ENCODE peak calls at places on chromosomes 4 and X, in seven cellular contexts. H is K562, Z is GM12878, J is GM12891, Y is SK-N-SH, S is H1, R is HepG2. M is an unnamed sample.

GRCh38 chrX:40104649-40105015 is 6.9 kb upstream of the BCOR start:
- DNase-seq in H (no peak), Z (no peak), J (no peak), Y (peak), S (no peak), R (no peak), M (peak)

GRCh38 chr4:107719211-107719926 is 665 bp downstream of the PAPSS1 start:
- DNase-seq in H (peak), Z (no peak), J (no peak), Y (no peak), S (no peak), R (peak), M (no peak)

GRCh38 chrX:153299855-153300254 is 21.7 kb downstream of the PNMA6F start:
- DNase-seq in H (no peak), Z (no peak), J (no peak), Y (no peak), S (no peak), R (no peak), M (no peak)

GRCh38 chr4:94453534-94453963 is 1.8 kb downstream of the PDLIM5 start:
- DNase-seq in H (no peak), Z (no peak), J (no peak), Y (no peak), S (no peak), R (peak), M (no peak)

GRCh38 chrX:108347800-108348199 is 90.4 kb downstream of the COL4A6 start:
- DNase-seq in H (no peak), Z (no peak), J (no peak), Y (no peak), S (peak), R (no peak), M (no peak)

GRCh38 chr4:34200535-34200934 is 2043.8 kb downstream of the ARAP2 start:
- DNase-seq in H (no peak), Z (no peak), J (no peak), Y (no peak), S (no peak), R (peak), M (no peak)

GRCh38 chrX:9670136-9670905 is 95.3 kb downstream of the GPR143 start:
- DNase-seq in H (peak), Z (no peak), J (no peak), Y (no peak), S (no peak), R (no peak), M (no peak)

GRCh38 chrX:56757327-56757726 is 28.3 kb downstream of the NBDY start:
- DNase-seq in H (no peak), Z (no peak), J (no peak), Y (no peak), S (no peak), R (no peak), M (no peak)

GRCh38 chr4:24912252-24913098 is at the start of gene CCDC149:
- DNase-seq in H (peak), Z (no peak), J (peak), Y (peak), S (peak), R (peak), M (no peak)

GRCh38 chr4:72319596-72319995 is 249.4 kb downstream of the ADAMTS3 start:
- DNase-seq in H (no peak), Z (no peak), J (no peak), Y (no peak), S (no peak), R (no peak), M (no peak)

GRCh38 chrX:129695937-129696336 is 41.2 kb upstream of the APLN start:
- DNase-seq in H (no peak), Z (no peak), J (no peak), Y (no peak), S (no peak), R (no peak), M (no peak)

GRCh38 chr4:26120098-26120795 is 200.6 kb upstream of the RBPJ start:
- DNase-seq in H (no peak), Z (no peak), J (no peak), Y (no peak), S (no peak), R (peak), M (no peak)

GRCh38 chrX:7586126-7586525 is 256.8 kb upstream of the VCX start:
- DNase-seq in H (no peak), Z (no peak), J (no peak), Y (peak), S (no peak), R (peak), M (no peak)

GRCh38 chr4:13329340-13329850 is 154.7 kb downstream of the RAB28 start:
- DNase-seq in H (no peak), Z (no peak), J (no peak), Y (no peak), S (no peak), R (no peak), M (no peak)

GRCh38 chrX:132118361-132118760 is 9.5 kb downstream of the FRMD7 start:
- DNase-seq in H (peak), Z (no peak), J (no peak), Y (no peak), S (no peak), R (no peak), M (no peak)

GRCh38 chrX:15664487-15665444 is at the start of gene CLTRN:
- DNase-seq in H (no peak), Z (no peak), J (no peak), Y (no peak), S (no peak), R (no peak), M (no peak)

GRCh38 chr4:48904101-48904500 is 2.5 kb downstream of the OCIAD2 start:
- DNase-seq in H (no peak), Z (no peak), J (no peak), Y (no peak), S (no peak), R (no peak), M (no peak)
- TF ChIP-seq TAF1 in H (no peak), Z (no peak), J (no peak), Y (no peak), S (no peak), R (no peak), M (no peak)

GRCh38 chr4:6916069-6916586 is 6.5 kb downstream of the TBC1D14 start:
- DNase-seq in H (no peak), Z (no peak), J (no peak), Y (no peak), S (no peak), R (no peak), M (no peak)
- TF ChIP-seq POLR2AphosphoS5 in H (no peak), Z (no peak), J (no peak), Y (no peak), S (no peak), R (no peak), M (no peak)

GRCh38 chr4:76930721-76931481 is 18.7 kb upstream of the SEPTIN11 start:
- DNase-seq in H (no peak), Z (no peak), J (no peak), Y (no peak), S (no peak), R (no peak), M (no peak)
- TF ChIP-seq TAF1 in H (no peak), Z (no peak), J (no peak), Y (no peak), S (no peak), R (no peak), M (no peak)

DNA sequence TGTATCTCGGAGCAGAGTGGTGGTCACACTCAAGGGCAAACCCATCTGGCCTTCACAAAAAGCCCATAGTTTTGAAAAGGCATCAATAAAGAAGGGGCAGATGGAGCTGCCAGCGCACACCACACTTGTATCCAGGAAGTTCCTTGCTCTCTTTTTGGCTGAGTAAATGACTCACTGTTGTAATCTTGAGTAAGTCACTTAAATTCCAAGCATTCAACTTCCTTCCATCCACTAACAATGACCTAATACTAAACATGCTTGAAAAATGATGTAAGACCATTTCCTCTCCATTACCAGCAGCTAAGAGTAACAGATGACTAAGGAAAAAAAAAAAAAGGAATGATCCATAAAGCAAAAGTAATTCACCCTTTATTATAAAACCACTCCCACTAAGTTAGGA is 32.4 kb upstream of the MYOZ2 start:
- DNase-seq in H (no peak), Z (no peak), J (no peak), Y (no peak), S (no peak), R (peak), M (no peak)
- TF ChIP-seq POLR2AphosphoS5 in H (no peak), Z (no peak), J (no peak), Y (peak), S (no peak), R (no peak), M (no peak)

GRCh38 chrX:133657455-133657854 is 242.2 kb upstream of the GPC4 start:
- DNase-seq in H (no peak), Z (no peak), J (no peak), Y (no peak), S (no peak), R (no peak), M (no peak)
- TF ChIP-seq TAF1 in H (no peak), Z (no peak), J (no peak), Y (no peak), S (no peak), R (no peak), M (no peak)

DNA sequence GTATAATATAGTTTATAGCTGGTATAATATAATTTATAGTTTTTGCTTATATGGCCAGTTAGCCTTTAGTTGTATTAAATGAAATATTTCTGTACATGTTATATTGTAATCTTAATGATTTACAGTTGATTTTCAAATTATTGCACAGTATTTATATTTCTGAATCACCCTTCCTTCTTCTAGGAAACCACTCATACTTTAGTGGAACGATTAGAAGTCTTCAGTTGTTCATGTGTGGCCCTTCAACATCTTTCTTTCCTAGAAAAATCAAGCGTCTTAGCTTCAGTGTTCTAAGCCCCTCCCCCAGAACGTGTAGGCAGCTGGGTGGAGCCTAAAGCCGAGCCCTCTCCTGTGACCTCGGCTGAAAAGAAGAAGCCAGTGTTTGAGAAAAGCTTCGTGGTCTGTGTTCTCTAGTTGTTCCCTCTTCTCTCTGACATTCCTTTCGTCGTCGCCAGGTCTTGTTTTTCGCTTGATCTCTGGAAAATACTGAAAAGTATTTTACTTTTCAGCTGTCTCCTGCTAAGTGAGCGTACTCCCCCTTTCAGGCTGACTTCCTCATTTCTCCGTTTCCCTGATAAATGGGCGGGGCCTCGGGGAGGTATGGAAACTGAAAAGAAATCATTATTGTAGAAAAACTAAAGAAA is at the start of gene C4orf33:
- DNase-seq in H (peak), Z (peak), J (peak), Y (peak), S (no peak), R (peak), M (peak)
- TF ChIP-seq POLR2AphosphoS5 in H (peak), Z (peak), J (peak), Y (peak), S (no peak), R (peak), M (peak)

M was measured in GM12892.